ENCODE peak calls at places on chromosomes 11 and 22, in seven cellular contexts. U is IMR-90, Z is neuronal stem cell, O is mesendoderm, T is mesenchymal stem cell, R is H9, W is H1. X is an unnamed sample.

GRCh38 chr11:93936416-93936815 is 84.7 kb upstream of the HEPHL1 start:
- DNase-seq in U (no peak), Z (no peak), O (no peak), T (no peak), R (no peak), W (no peak), X (no peak)

GRCh38 chr11:27395556-27396258 is 32.7 kb upstream of the CCDC34 start:
- DNase-seq in U (peak; percentile 76), Z (no peak), O (peak; percentile 72), T (peak; percentile 78), R (no peak), W (no peak), X (peak; percentile 62)

GRCh38 chr22:37659066-37659896 is 758 bp downstream of the PDXP start:
- DNase-seq in U (no peak), Z (no peak), O (no peak), T (no peak), R (no peak), W (no peak), X (no peak)

GRCh38 chr11:26587073-26587472 is 15.0 kb upstream of the MUC15 start:
- DNase-seq in U (no peak), Z (no peak), O (no peak), T (no peak), R (no peak), W (no peak), X (no peak)

GRCh38 chr11:3095712-3096361 is 38.6 kb upstream of the CARS1 start:
- DNase-seq in U (peak; percentile 91), Z (peak; percentile 59), O (peak; percentile 63), T (peak; percentile 99), R (no peak), W (peak; percentile 27), X (no peak)

GRCh38 chr11:61352038-61352437 is 9.6 kb downstream of the CYB561A3 start:
- DNase-seq in U (no peak), Z (no peak), O (no peak), T (no peak), R (no peak), W (no peak), X (no peak)

GRCh38 chr11:65103476-65103875 is 7.5 kb downstream of the VPS51 start:
- DNase-seq in U (no peak), Z (no peak), O (no peak), T (no peak), R (no peak), W (no peak), X (no peak)

GRCh38 chr11:2267871-2268825 is 2.2 kb downstream of the ASCL2 start:
- DNase-seq in U (no peak), Z (no peak), O (no peak), T (no peak), R (peak; percentile 42), W (no peak), X (peak; percentile 51)

GRCh38 chr11:788009-788640 is 1.8 kb downstream of the CEND1 start:
- DNase-seq in U (no peak), Z (no peak), O (no peak), T (no peak), R (no peak), W (no peak), X (no peak)

GRCh38 chr22:19229600-19229999 is 51.1 kb upstream of the SLC25A1 start:
- DNase-seq in U (no peak), Z (no peak), O (no peak), T (no peak), R (no peak), W (no peak), X (no peak)

GRCh38 chr11:94332814-94333213 is 28.4 kb downstream of the IZUMO1R start:
- DNase-seq in U (no peak), Z (no peak), O (peak; percentile 51), T (no peak), R (no peak), W (no peak), X (no peak)

GRCh38 chr11:79421820-79422219 is 19.0 kb downstream of the TENM4 start:
- DNase-seq in U (no peak), Z (no peak), O (peak; percentile 72), T (no peak), R (no peak), W (no peak), X (no peak)

GRCh38 chr22:50169774-50170341 is 673 bp upstream of the PANX2 start:
- DNase-seq in U (no peak), Z (no peak), O (peak; percentile 32), T (no peak), R (no peak), W (no peak), X (no peak)

GRCh38 chr11:86991341-86991740 is 36.1 kb upstream of the FZD4 start:
- DNase-seq in U (no peak), Z (no peak), O (no peak), T (no peak), R (no peak), W (no peak), X (peak; percentile 4)

GRCh38 chr11:11618973-11619435 is 2.8 kb downstream of the GALNT18 start:
- DNase-seq in U (no peak), Z (no peak), O (no peak), T (no peak), R (no peak), W (no peak), X (no peak)

GRCh38 chr11:68409748-68410344 is 50.7 kb upstream of the PPP6R3 start:
- DNase-seq in U (no peak), Z (no peak), O (no peak), T (no peak), R (no peak), W (no peak), X (no peak)

GRCh38 chr22:44360686-44361381 is 48.1 kb upstream of the SHISAL1 start:
- DNase-seq in U (peak; percentile 80), Z (no peak), O (peak; percentile 33), T (peak; percentile 62), R (no peak), W (no peak), X (no peak)

GRCh38 chr22:46625843-46626349 is 5.7 kb downstream of the GRAMD4 start:
- DNase-seq in U (no peak), Z (no peak), O (no peak), T (no peak), R (no peak), W (no peak), X (no peak)

GRCh38 chr22:41193829-41194228 is 11.3 kb upstream of the L3MBTL2 start:
- DNase-seq in U (no peak), Z (no peak), O (no peak), T (no peak), R (no peak), W (no peak), X (no peak)

GRCh38 chr11:36073411-36074203 is 129.7 kb downstream of the LDLRAD3 start:
- DNase-seq in U (peak; percentile 92), Z (no peak), O (no peak), T (peak; percentile 83), R (no peak), W (no peak), X (no peak)

GRCh38 chr22:20530368-20531153 is 23.2 kb downstream of the MED15 start:
- DNase-seq in U (peak; percentile 83), Z (no peak), O (peak; percentile 74), T (peak; percentile 85), R (no peak), W (no peak), X (peak; percentile 85)

GRCh38 chr11:75626692-75627536 is 41.9 kb downstream of the MAP6 start:
- DNase-seq in U (peak; percentile 71), Z (no peak), O (no peak), T (peak; percentile 76), R (no peak), W (no peak), X (no peak)

GRCh38 chr22:37427711-37428635 is 694 bp upstream of the ELFN2 start:
- DNase-seq in U (no peak), Z (no peak), O (no peak), T (no peak), R (no peak), W (no peak), X (no peak)

GRCh38 chr11:118380571-118380970 is 20.8 kb upstream of the ATP5MG start:
- DNase-seq in U (peak; percentile 1), Z (no peak), O (peak; percentile 42), T (no peak), R (no peak), W (no peak), X (no peak)

GRCh38 chr11:57752954-57753353 is 1.3 kb upstream of the BTBD18 start:
- DNase-seq in U (no peak), Z (no peak), O (no peak), T (no peak), R (peak; percentile 52), W (peak; percentile 55), X (no peak)
- H3K4ac ChIP-seq in U (no peak overlapping the region), Z (no peak overlapping the region), O (no peak overlapping the region), T (no peak overlapping the region), R (no peak overlapping the region), W (no peak overlapping the region), X (no peak overlapping the region)

GRCh38 chr11:62774407-62774806 is 3.2 kb downstream of the TAF6L start:
- DNase-seq in U (no peak), Z (no peak), O (no peak), T (no peak), R (no peak), W (no peak), X (no peak)
- H3K4me1 ChIP-seq in U (peaks cover 3% of the 10 kb centered on the region), Z (peaks cover 10% of the 10 kb centered on the region), O (peaks cover 4% of the 10 kb centered on the region), T (peaks cover 6% of the 10 kb centered on the region), R (no peaks in the 10 kb centered on the region), W (peaks cover 5% of the 10 kb centered on the region), X (peaks cover 3% of the 10 kb centered on the region)

GRCh38 chr22:28795932-28796856 is 4.2 kb downstream of the XBP1 start:
- DNase-seq in U (no peak), Z (no peak), O (no peak), T (no peak), R (no peak), W (no peak), X (no peak)
- H3K4ac ChIP-seq in U (no peak overlapping the region), Z (no peak overlapping the region), O (no peak overlapping the region), T (no peak overlapping the region), R (no peak overlapping the region), W (no peak overlapping the region), X (no peak overlapping the region)

DNA sequence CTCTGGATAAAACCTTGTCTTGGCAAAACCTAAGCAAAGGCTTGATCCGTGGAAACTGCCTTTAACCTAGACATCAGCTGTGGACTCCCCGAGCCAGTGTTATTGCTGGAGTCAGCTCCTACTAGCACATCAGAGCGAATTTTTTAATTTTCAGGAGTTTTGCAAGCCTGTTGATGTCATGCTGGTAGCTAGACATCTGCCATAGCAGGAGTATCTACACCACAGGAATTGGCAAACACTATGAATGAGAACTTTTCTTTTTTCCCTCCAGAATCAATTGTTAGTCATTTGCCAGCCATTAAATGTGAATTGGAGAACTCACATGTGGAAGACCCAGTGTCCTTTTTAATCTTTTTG is 201.2 kb downstream of the NAV2 start:
- DNase-seq in U (no peak), Z (no peak), O (no peak), T (no peak), R (no peak), W (no peak), X (peak; percentile 53)
- H3K4me1 ChIP-seq in U (peaks cover 21% of the 10 kb centered on the region), Z (peaks cover 10% of the 10 kb centered on the region), O (no peaks in the 10 kb centered on the region), T (no peaks in the 10 kb centered on the region), R (peaks cover 16% of the 10 kb centered on the region), W (peaks cover 18% of the 10 kb centered on the region), X (peaks cover 16% of the 10 kb centered on the region)